ENCODE peak calls at places on chromosomes 16 and 17, in nine cellular contexts. M is transverse colon, B is Panc1, N is H1, O is stomach, K is spleen, T is prostate gland, Z is HepG2, U is endothelial cell of umbilical vein. J is an unnamed sample.

GRCh38 chr16:11016993-11017392 is 72.6 kb downstream of the CLEC16A start:
- DNase-seq in U (peak), Z (peak), N (no peak), T (peak), M (peak), K (no peak), O (peak), B (no peak), J (peak)

GRCh38 chr17:5203908-5204294 is 12.2 kb upstream of the ZNF594 start:
- DNase-seq in N (no peak), Z (no peak), B (peak), M (no peak), K (no peak), O (no peak), U (no peak), T (no peak), J (no peak)

GRCh38 chr17:47720196-47720595 is 12.8 kb upstream of the TBX21 start:
- DNase-seq in B (no peak), T (no peak), M (no peak), Z (no peak), K (no peak), U (no peak), O (no peak), N (no peak), J (no peak)

GRCh38 chr17:38511126-38512108 is 83.2 kb downstream of the ARHGAP23 start:
- DNase-seq in O (no peak), T (no peak), U (no peak), M (no peak), N (no peak), K (no peak), B (no peak), Z (no peak), J (no peak)

GRCh38 chr16:80733366-80733901 is 71.0 kb downstream of the CDYL2 start:
- DNase-seq in B (no peak), T (peak), U (no peak), K (no peak), M (no peak), Z (no peak), N (no peak), O (no peak), J (peak)

GRCh38 chr17:76382803-76383644 is 1.4 kb upstream of the SPHK1 start:
- DNase-seq in N (peak), M (peak), B (no peak), O (peak), T (peak), U (peak), Z (peak), K (peak), J (no peak)

GRCh38 chr17:72734611-72735010 is 357.9 kb downstream of the SLC39A11 start:
- DNase-seq in T (no peak), K (no peak), M (no peak), U (no peak), O (no peak), N (no peak), B (no peak), Z (no peak), J (no peak)

GRCh38 chr17:18219016-18219415 is 6.4 kb upstream of the LLGL1 start:
- DNase-seq in B (no peak), O (peak), N (no peak), K (no peak), M (no peak), U (peak), Z (no peak), T (no peak), J (no peak)

GRCh38 chr17:47620503-47621245 is 29.0 kb upstream of the KPNB1 start:
- DNase-seq in N (no peak), K (no peak), O (no peak), Z (peak), M (no peak), U (no peak), T (no peak), B (no peak), J (no peak)

GRCh38 chr17:57609125-57609877 is 135.8 kb downstream of the CCDC182 start:
- DNase-seq in T (no peak), B (no peak), K (no peak), U (no peak), O (no peak), N (no peak), Z (peak), M (no peak), J (no peak)

GRCh38 chr16:77961811-77962210 is 60.5 kb upstream of the CLEC3A start:
- DNase-seq in N (no peak), U (no peak), T (no peak), Z (no peak), B (no peak), O (no peak), K (no peak), M (no peak), J (no peak)

GRCh38 chr16:52547834-52548215 is 882 bp upstream of the TOX3 start:
- DNase-seq in B (no peak), Z (no peak), M (no peak), U (no peak), O (no peak), T (no peak), K (no peak), N (no peak), J (peak)

GRCh38 chr17:19018600-19018950 is 14.0 kb upstream of the FAM83G start:
- DNase-seq in U (no peak), M (no peak), Z (no peak), B (no peak), O (no peak), N (no peak), T (no peak), K (no peak), J (no peak)

GRCh38 chr16:65283238-65283651 is 161.4 kb upstream of the CDH11 start:
- DNase-seq in U (peak), T (no peak), N (no peak), M (no peak), K (no peak), Z (no peak), O (no peak), B (no peak), J (no peak)

GRCh38 chr17:79047923-79048825 is 24.2 kb downstream of the C1QTNF1 start:
- DNase-seq in K (peak), T (no peak), N (no peak), B (no peak), O (peak), Z (no peak), M (no peak), U (no peak), J (no peak)

GRCh38 chr16:47459603-47460002 is 1.3 kb downstream of the ITFG1 start:
- DNase-seq in Z (no peak), T (no peak), U (no peak), N (no peak), B (no peak), M (no peak), O (no peak), K (no peak), J (no peak)

GRCh38 chr17:74042744-74043486 is 160.6 kb upstream of the RPL38 start:
- DNase-seq in N (no peak), U (no peak), Z (peak), O (no peak), B (peak), M (no peak), T (peak), K (no peak), J (no peak)

GRCh38 chr16:676565-677297 is 1.3 kb downstream of the RHBDL1 start:
- DNase-seq in U (no peak), O (peak), T (peak), B (no peak), K (no peak), Z (no peak), N (peak), M (peak), J (no peak)

GRCh38 chr17:80005360-80006338 is 30.0 kb downstream of the TBC1D16 start:
- DNase-seq in T (no peak), N (peak), O (peak), U (peak), Z (peak), K (peak), M (peak), B (no peak), J (no peak)

GRCh38 chr16:85901760-85902365 is 2.9 kb downstream of the IRF8 start:
- DNase-seq in B (no peak), U (no peak), Z (no peak), K (no peak), T (no peak), O (no peak), N (no peak), M (no peak), J (no peak)

GRCh38 chr17:9893606-9894005 is 11.5 kb downstream of the RCVRN start:
- DNase-seq in O (no peak), T (no peak), M (no peak), U (no peak), N (no peak), K (no peak), Z (no peak), B (no peak), J (no peak)

GRCh38 chr17:18921912-18922451 is 30.0 kb upstream of the SLC5A10 start:
- DNase-seq in O (no peak), T (no peak), B (no peak), K (no peak), M (peak), Z (no peak), N (no peak), U (no peak), J (no peak)

DNA sequence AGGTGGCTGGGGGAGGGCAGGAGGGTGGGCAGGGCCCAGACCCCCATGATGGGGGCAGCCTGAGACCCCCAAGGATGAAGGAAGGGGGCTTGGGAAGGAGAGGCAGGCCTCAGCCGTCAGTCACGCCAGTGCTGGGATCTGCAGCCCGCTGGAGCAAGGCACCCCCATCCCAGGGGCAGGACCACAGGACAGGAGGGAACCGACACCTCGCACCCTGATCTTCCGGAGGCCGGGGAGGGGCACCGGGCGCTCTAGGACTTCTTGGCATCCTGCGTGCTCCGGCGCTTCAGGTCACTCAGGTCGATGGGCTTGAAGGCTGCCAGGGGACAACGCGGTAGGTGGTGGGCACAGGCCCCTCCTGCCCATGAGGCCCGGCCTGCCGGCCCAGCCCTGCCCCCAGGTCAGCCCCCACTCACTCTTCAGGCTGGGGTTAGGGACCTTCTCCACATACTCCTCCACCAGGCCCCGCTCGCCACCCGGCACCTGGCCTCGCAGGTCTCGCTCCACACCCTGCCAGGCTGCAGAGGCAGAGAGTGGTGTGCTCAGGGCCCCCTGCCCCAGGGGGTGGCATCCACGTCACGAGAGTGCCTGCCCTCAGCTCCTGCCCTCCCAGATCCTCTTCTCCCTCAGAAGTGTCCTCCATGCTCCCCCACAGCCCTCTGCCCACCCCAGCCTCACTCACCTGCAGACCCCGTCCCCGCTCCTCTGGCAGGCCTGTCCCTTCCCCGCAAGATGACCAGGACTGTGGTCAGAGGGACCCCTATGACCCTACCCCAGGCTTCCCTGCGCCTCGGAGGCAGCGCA is 9.9 kb downstream of the MCRIP1 start:
- DNase-seq in B (no peak), Z (no peak), U (no peak), N (no peak), K (no peak), T (no peak), O (no peak), M (no peak), J (no peak)
- H3K27ac ChIP-seq in B (no peak), Z (no peak), U (no peak), N (no peak), K (peak), T (peak), O (no peak), M (peak), J (peak)

GRCh38 chr17:50546701-50547034 is 306 bp upstream of the SPATA20 start:
- DNase-seq in Z (no peak), U (no peak), T (no peak), O (no peak), K (no peak), N (no peak), B (no peak), M (no peak), J (no peak)
- H3K4me3 ChIP-seq in Z (peak), U (no peak), T (peak), O (peak), K (peak), N (no peak), B (peak), M (peak), J (peak)

DNA sequence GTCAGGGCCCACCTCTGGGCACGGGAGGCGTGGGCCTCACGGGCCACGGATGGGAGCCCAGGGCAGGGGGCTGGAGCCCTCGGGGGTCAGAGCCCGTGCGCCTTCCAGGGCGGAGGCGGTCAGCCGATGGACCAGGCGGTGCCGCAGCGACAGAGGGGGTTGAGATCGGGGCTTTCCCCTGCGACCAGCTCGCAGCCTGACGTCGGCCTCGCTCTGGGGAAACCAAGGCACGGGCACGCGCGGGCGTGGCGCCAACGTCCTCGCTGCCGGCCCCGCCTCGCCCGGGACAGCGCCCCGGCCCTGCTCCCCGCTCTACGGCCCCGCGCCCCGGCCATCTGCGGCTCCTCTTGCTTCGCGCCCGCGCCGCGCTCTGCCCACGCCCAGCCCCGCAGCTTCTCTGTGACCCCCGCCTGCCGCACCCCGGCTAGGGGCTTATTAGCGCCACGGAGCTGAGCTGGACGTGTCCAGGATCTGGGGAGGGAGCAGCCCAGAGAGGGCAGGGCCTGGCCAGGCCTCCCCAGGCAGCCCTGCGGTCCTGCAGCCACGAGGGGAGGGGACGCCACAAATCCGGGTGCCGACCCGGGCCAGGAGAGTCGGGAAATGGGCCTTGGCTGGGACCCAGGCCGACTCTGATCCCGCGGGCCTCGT is 13.5 kb downstream of the ACTG1 start:
- DNase-seq in Z (no peak), U (no peak), N (no peak), M (no peak), K (no peak), O (no peak), B (no peak), T (no peak), J (no peak)
- TF ChIP-seq POLR2AphosphoS5 in Z (no peak), U (no peak), N (no peak), M (no peak), K (no peak), O (no peak), B (no peak), T (no peak), J (no peak)

GRCh38 chr16:66673691-66674090 is 22.9 kb downstream of the CMTM4 start:
- DNase-seq in U (no peak), K (no peak), O (no peak), B (no peak), N (no peak), M (no peak), T (no peak), Z (no peak), J (no peak)

GRCh38 chr16:66678314-66678713 is 18.2 kb downstream of the CMTM4 start:
- DNase-seq in U (no peak), M (no peak), N (no peak), B (no peak), K (no peak), T (no peak), Z (no peak), O (no peak), J (no peak)

GRCh38 chr16:66681676-66682075 is 14.9 kb downstream of the CMTM4 start:
- DNase-seq in T (no peak), U (no peak), B (no peak), N (no peak), O (no peak), M (no peak), Z (no peak), K (no peak), J (no peak)

GRCh38 chr16:66677179-66677578 is 19.4 kb downstream of the CMTM4 start:
- DNase-seq in U (no peak), O (no peak), B (no peak), T (no peak), M (no peak), N (no peak), Z (no peak), K (no peak), J (no peak)

DNA sequence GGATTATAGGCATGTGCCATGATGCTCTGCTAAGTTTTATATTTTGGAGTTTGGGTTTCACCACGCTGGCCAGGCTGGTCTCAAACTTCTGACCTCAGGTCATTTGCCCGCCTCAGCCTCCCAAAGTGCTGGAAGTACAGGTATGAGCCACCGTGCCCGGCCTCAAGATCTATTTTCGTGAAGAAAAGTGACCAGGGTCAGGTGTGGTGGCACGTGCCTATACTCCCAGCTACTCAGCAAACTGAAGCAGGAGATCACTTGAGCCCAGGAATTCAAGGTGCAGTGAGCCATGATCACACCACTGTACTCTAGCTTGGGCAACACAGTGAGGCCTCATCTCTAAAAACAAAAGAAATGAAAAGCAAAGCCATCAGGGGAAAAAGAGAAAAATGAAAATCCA is 18.7 kb downstream of the CMTM4 start:
- DNase-seq in K (no peak), M (no peak), O (no peak), T (no peak), B (no peak), Z (no peak), N (no peak), U (no peak), J (no peak)
- H3K27ac ChIP-seq in K (no peak), M (no peak), O (no peak), T (no peak), B (no peak), Z (peak), N (no peak), U (no peak), J (no peak)